ENCODE peak calls at places on chromosomes 5 and 9, in five cellular contexts. One of them, this sample, is unnamed.

GRCh38 chr5:113331201-113331551 is 103.6 kb downstream of the TSSK1B start:
- DNase-seq in anterior cingulate cortex: no peak
- DNase-seq in fibroblast of pulmonary artery: peak; percentile 64
- DNase-seq in hippocampal formation: no peak
- DNase-seq in fibroblast of the aortic adventitia: no peak
- DNase-seq in this sample: no peak

GRCh38 chr5:104189031-104189430 is 626.4 kb upstream of the NUDT12 start:
- DNase-seq in anterior cingulate cortex: no peak
- DNase-seq in fibroblast of pulmonary artery: peak; percentile 64
- DNase-seq in hippocampal formation: no peak
- DNase-seq in fibroblast of the aortic adventitia: peak; percentile 78
- DNase-seq in this sample: no peak

GRCh38 chr9:93108301-93109041 is 12.5 kb downstream of the CARD19 start:
- DNase-seq in anterior cingulate cortex: no peak
- DNase-seq in fibroblast of pulmonary artery: no peak
- DNase-seq in hippocampal formation: no peak
- DNase-seq in fibroblast of the aortic adventitia: no peak
- DNase-seq in this sample: peak; percentile 46

GRCh38 chr9:98285446-98285845 is 30.0 kb upstream of the TBC1D2 start:
- DNase-seq in anterior cingulate cortex: no peak
- DNase-seq in fibroblast of pulmonary artery: no peak
- DNase-seq in hippocampal formation: no peak
- DNase-seq in fibroblast of the aortic adventitia: no peak
- DNase-seq in this sample: no peak

GRCh38 chr9:109652971-109653370 is 127.0 kb upstream of the PALM2AKAP2 start:
- DNase-seq in anterior cingulate cortex: no peak
- DNase-seq in fibroblast of pulmonary artery: peak; percentile 45
- DNase-seq in hippocampal formation: peak; percentile 35
- DNase-seq in fibroblast of the aortic adventitia: peak; percentile 6
- DNase-seq in this sample: no peak

GRCh38 chr9:133708123-133708769 is 29.9 kb downstream of the SARDH start:
- DNase-seq in anterior cingulate cortex: no peak
- DNase-seq in fibroblast of pulmonary artery: no peak
- DNase-seq in hippocampal formation: no peak
- DNase-seq in fibroblast of the aortic adventitia: no peak
- DNase-seq in this sample: no peak

GRCh38 chr5:119943148-119943547 is 313.8 kb downstream of the FAM170A start:
- DNase-seq in anterior cingulate cortex: no peak
- DNase-seq in fibroblast of pulmonary artery: peak; percentile 37
- DNase-seq in hippocampal formation: no peak
- DNase-seq in fibroblast of the aortic adventitia: peak; percentile 38
- DNase-seq in this sample: no peak

GRCh38 chr5:40681351-40682311 is 1.9 kb downstream of the PTGER4 start:
- DNase-seq in anterior cingulate cortex: no peak
- DNase-seq in fibroblast of pulmonary artery: no peak
- DNase-seq in hippocampal formation: no peak
- DNase-seq in fibroblast of the aortic adventitia: no peak
- DNase-seq in this sample: no peak

GRCh38 chr5:174428895-174429294 is 295.5 kb upstream of the MSX2 start:
- DNase-seq in anterior cingulate cortex: no peak
- DNase-seq in fibroblast of pulmonary artery: no peak
- DNase-seq in hippocampal formation: no peak
- DNase-seq in fibroblast of the aortic adventitia: no peak
- DNase-seq in this sample: no peak